ENCODE peak calls at places on chromosomes 11 and 22, in six cellular contexts. G, S, P, W, O and Y are unnamed samples.

GRCh38 chr11:34105957-34106504 is 602 bp downstream of the NAT10 start:
- DNase-seq in G (peak), S (no peak), P (peak), W (no peak), O (peak), Y (no peak)

GRCh38 chr11:44624761-44625221 is 59.3 kb downstream of the CD82 start:
- DNase-seq in G (no peak), S (no peak), P (no peak), W (no peak), O (no peak), Y (no peak)

GRCh38 chr11:64263021-64263946 is 12.0 kb downstream of the PLCB3 start:
- DNase-seq in G (peak), S (no peak), P (no peak), W (no peak), O (no peak), Y (no peak)

GRCh38 chr11:119284344-119285157 is 32.4 kb downstream of the MCAM start:
- DNase-seq in G (peak), S (no peak), P (peak), W (peak), O (peak), Y (no peak)

GRCh38 chr22:37854946-37855345 is 5.7 kb downstream of the EIF3L start:
- DNase-seq in G (no peak), S (no peak), P (no peak), W (no peak), O (no peak), Y (no peak)

GRCh38 chr11:130431337-130431773 is 2.9 kb upstream of the ADAMTS8 start:
- DNase-seq in G (peak), S (peak), P (peak), W (no peak), O (peak), Y (no peak)

GRCh38 chr11:9823439-9823838 is 159.6 kb downstream of the SWAP70 start:
- DNase-seq in G (no peak), S (no peak), P (no peak), W (no peak), O (no peak), Y (no peak)

GRCh38 chr22:23053912-23054530 is 16.3 kb upstream of the GNAZ start:
- DNase-seq in G (no peak), S (no peak), P (no peak), W (no peak), O (no peak), Y (no peak)

GRCh38 chr22:38953577-38954413 is 3.6 kb upstream of the APOBEC3A start:
- DNase-seq in G (no peak), S (no peak), P (no peak), W (peak), O (no peak), Y (peak)

GRCh38 chr22:37433786-37434185 is 6.5 kb upstream of the ELFN2 start:
- DNase-seq in G (no peak), S (no peak), P (no peak), W (no peak), O (no peak), Y (no peak)

GRCh38 chr11:8263109-8263768 is 439 bp downstream of the LMO1 start:
- DNase-seq in G (peak), S (no peak), P (no peak), W (no peak), O (no peak), Y (peak)

GRCh38 chr22:36419177-36419911 is 31.6 kb upstream of the MYH9 start:
- DNase-seq in G (no peak), S (no peak), P (peak), W (no peak), O (peak), Y (no peak)

GRCh38 chr11:102794382-102794781 is 3.6 kb downstream of the MMP1 start:
- DNase-seq in G (peak), S (no peak), P (peak), W (peak), O (peak), Y (no peak)

GRCh38 chr11:77112641-77113381 is 10.2 kb downstream of the OMP start:
- DNase-seq in G (no peak), S (no peak), P (no peak), W (no peak), O (no peak), Y (no peak)

GRCh38 chr11:64245797-64246623 is 733 bp downstream of the PPP1R14B start:
- DNase-seq in G (peak), S (no peak), P (peak), W (no peak), O (peak), Y (no peak)

GRCh38 chr11:125429174-125429707 is 66.8 kb downstream of the FEZ1 start:
- DNase-seq in G (peak), S (peak), P (peak), W (peak), O (peak), Y (peak)

GRCh38 chr22:46029574-46030200 is 52.7 kb upstream of the WNT7B start:
- DNase-seq in G (no peak), S (no peak), P (no peak), W (no peak), O (no peak), Y (no peak)

GRCh38 chr22:46029036-46029435 is 52.1 kb upstream of the WNT7B start:
- DNase-seq in G (no peak), S (no peak), P (no peak), W (no peak), O (no peak), Y (no peak)

GRCh38 chr22:46031561-46031960 is 54.6 kb upstream of the WNT7B start:
- DNase-seq in G (no peak), S (no peak), P (no peak), W (no peak), O (no peak), Y (no peak)

GRCh38 chr22:46031066-46031465 is 54.1 kb upstream of the WNT7B start:
- DNase-seq in G (no peak), S (no peak), P (no peak), W (no peak), O (no peak), Y (no peak)

GRCh38 chr22:46030241-46030880 is 53.4 kb upstream of the WNT7B start:
- DNase-seq in G (no peak), S (no peak), P (no peak), W (no peak), O (no peak), Y (no peak)
- TF ChIP-seq TAF1 in G (no peak), S (no peak), P (no peak), W (no peak), O (no peak), Y (no peak)

GRCh38 chr11:1760351-1761109 is 3.2 kb downstream of the CTSD start:
- DNase-seq in G (no peak), S (no peak), P (no peak), W (no peak), O (peak), Y (peak)
- TF ChIP-seq POLR2AphosphoS5 in G (no peak), S (no peak), P (no peak), W (no peak), O (no peak), Y (no peak)

DNA sequence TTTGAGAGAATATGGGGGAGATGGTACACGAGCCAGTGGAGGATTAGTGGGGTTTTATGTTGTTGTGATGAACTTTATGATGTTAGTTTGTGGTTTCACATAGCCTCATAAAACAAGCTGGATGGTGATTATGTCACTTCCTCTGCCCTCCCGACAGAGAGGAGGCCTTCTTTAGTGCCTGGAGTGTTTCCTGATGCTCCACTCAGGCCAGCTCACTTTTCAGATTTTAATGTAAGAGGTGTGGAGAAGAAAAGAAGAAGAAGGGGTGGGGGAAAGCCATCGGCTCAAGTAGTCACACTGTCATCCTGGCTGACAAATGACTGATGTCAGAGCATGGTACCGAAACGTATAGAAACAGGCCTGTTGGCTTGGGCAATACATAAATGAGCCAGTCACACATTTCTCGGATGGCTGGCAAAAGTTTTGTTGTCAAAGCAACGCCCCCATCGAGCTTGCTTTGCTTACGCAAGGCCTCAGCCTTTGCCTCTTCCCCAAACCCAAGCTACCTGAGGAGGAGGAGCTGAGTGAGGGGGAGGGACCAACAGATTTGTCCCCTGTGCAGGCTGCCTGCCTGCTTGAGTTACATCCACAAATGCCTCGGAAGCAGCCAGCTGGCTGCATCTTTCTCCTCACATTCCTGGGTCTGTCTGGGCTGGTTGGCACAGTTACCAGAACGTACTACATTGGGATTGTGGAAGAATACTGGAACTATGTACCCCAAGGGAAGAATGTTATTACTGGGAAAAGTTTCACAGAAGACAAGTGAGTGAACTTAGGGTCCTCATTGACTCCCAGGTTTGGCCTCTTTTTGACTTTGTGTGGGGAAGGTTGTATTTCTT is at the start of gene HEPHL1:
- DNase-seq in G (no peak), S (no peak), P (no peak), W (no peak), O (no peak), Y (no peak)
- TF ChIP-seq TAF1 in G (no peak), S (no peak), P (no peak), W (no peak), O (no peak), Y (no peak)

GRCh38 chr11:1155274-1155693 is 2.5 kb upstream of the MUC5AC start:
- DNase-seq in G (no peak), S (no peak), P (no peak), W (no peak), O (no peak), Y (no peak)

GRCh38 chr11:1152316-1153104 is 5.2 kb upstream of the MUC5AC start:
- DNase-seq in G (peak), S (no peak), P (peak), W (no peak), O (no peak), Y (no peak)

GRCh38 chr11:1151366-1152315 is 6.1 kb upstream of the MUC5AC start:
- DNase-seq in G (peak), S (no peak), P (no peak), W (no peak), O (no peak), Y (no peak)

GRCh38 chr11:1153105-1153950 is 4.4 kb upstream of the MUC5AC start:
- DNase-seq in G (peak), S (no peak), P (peak), W (no peak), O (no peak), Y (no peak)

GRCh38 chr11:1153951-1154487 is 3.7 kb upstream of the MUC5AC start:
- DNase-seq in G (peak), S (no peak), P (peak), W (no peak), O (peak), Y (no peak)
- TF ChIP-seq POLR2AphosphoS5 in G (no peak), S (no peak), P (no peak), W (no peak), O (no peak), Y (no peak)

GRCh38 chr22:27690596-27690995 is 111.0 kb downstream of the MN1 start:
- DNase-seq in G (no peak), S (no peak), P (no peak), W (no peak), O (no peak), Y (no peak)
- TF ChIP-seq TAF1 in G (no peak), S (no peak), P (no peak), W (no peak), O (no peak), Y (no peak)

DNA sequence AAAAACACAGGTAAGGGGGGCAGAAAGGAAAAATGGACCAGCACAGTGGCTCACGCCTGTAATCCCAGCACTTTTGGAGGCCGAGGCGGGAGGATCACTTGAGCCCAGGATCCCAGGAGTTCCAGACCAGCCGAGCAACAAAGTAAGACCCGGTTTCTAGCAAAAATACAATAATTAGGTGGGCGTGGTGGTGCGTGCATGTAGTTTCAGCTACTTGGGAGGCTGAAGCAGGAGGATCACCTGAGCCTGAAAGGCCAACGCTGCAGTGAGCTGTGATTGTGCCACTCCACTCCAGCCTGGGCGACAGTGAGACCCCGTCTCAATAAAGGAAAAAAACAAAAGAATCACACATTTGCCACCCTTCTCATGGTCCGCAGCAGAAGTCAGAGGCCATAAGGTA is 519.4 kb downstream of the BRD1 start:
- DNase-seq in G (no peak), S (no peak), P (no peak), W (no peak), O (no peak), Y (no peak)
- TF ChIP-seq POLR2AphosphoS5 in G (no peak), S (no peak), P (no peak), W (no peak), O (no peak), Y (no peak)

DNA sequence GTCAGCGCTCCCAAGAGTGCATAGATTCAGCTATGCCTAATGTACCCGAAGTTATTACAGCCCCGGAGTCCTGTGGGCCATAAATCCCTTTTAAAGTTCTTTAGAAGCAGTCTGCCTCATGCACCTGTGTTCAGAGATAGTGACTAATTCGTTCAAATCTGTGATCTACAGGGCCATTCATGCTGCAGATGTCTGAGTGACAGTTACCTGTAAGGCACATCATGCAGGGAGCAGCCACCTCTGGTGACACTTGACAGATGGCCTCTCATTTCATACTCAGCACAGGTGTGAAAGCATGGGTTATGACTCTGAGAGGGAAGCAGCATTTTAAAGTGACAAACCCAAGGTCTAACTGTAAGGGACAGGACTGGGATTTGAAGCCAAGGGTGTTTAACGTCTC is 2.4 kb upstream of the E2F8 start:
- DNase-seq in G (no peak), S (no peak), P (no peak), W (no peak), O (no peak), Y (no peak)
- TF ChIP-seq TAF1 in G (no peak), S (no peak), P (no peak), W (no peak), O (no peak), Y (no peak)

DNA sequence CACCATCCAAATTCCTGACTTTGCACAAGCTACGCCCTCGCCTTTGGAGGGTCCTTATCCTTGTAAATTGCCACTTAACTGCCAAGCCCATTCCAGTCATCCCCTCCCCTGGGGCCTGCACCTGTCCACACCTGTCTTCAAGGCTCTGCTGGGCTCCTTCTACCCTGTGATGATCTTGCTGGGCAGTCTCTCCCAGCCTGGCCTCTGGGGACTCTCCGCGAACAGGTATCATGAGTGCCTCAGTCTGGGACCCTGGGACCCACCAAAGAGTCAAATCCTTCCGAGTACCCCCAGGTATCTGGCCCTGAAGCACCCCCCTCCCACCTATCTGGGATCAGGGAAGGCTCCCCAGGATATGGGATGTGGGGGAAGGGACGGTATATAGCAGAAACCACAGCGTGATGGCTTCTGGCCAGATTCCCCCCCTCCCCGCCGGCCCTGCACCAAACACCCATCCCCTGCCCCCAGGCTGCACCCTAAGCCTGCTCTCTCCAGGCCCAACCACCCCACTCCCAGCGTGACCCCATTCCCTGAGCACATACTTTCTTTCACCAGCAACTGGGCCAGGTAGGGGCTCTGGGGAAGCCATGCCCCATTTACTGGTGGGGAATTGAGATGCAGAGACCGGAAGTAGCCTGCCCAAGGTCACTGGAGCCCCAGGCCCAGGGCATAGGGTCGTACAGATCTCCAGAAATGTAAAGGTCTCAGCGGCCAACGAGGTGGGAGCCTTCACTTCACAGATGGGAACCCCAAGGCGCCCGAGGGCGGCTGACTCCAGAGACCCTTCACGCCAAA is 718 bp downstream of the ARAP1 start:
- DNase-seq in G (peak), S (no peak), P (no peak), W (no peak), O (peak), Y (no peak)
- TF ChIP-seq POLR2AphosphoS5 in G (no peak), S (no peak), P (no peak), W (no peak), O (no peak), Y (no peak)

DNA sequence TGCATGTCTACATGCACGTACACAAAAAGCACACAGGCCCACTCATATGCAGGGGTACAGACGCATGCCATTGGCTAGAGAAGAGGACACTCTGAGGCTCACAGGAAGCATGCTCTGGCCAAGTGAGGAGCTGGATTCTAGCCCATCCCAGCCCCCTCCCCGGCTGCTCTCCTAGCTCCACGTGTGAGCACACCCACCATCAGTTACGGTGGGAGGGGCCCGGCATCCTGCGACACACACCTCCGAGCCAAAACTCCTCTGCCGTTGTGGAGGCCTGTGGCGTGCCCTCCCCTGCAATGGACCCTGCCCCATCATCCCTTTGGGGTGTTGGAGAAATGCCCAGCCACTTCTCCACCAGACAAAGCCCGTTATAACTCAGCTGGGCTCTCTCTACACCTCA is 15.1 kb upstream of the IGSF9B start:
- DNase-seq in G (no peak), S (no peak), P (no peak), W (no peak), O (no peak), Y (no peak)
- TF ChIP-seq TAF1 in G (no peak), S (no peak), P (no peak), W (no peak), O (no peak), Y (no peak)

DNA sequence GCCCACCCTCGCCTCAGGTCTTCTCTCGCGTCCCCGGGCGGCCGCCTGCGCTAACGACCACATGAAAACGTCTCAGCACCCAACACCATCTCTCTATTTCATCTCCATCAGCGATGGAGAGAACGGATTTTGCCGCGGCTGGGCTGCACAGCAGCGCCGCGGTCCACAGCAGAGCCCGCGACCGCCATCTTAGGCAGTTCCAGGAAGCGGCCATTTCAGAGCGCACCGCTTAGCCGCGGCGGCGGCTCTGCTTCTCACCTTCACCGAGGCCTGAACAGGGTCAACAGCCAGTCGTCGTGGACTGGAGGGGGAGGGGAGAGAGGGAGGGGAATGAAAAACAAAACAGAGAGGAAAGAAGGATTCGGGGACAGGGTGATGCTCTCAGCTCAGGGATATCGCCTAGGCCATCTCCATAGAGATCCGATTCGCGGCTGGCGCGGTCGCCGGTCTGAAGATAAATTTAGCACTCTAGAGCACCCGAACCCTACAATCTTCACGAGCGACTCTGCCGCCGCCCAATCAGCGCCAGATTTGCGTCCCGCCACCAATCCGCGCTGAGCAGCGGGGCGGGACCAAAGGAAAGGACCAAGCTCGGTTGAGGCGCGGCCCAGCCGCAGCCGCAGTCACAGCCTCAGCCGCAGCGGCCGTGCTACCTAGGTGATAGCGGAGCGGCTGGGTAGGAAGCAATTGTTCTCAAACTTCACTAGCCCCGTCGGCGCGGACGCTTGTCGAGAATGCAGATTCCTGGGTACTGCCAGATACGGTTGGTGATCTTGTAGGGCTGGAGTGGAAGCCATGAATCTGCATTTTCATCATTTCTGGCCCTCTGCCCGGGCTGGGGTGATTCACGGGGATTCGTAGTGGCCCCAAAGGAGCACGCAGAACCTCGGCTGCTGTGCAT is at the start of gene ZBED5:
- DNase-seq in G (peak), S (peak), P (peak), W (peak), O (peak), Y (peak)
- TF ChIP-seq POLR2AphosphoS5 in G (peak), S (peak), P (peak), W (peak), O (peak), Y (peak)